ENCODE peak calls at places on chromosomes 2 and 18, in seven cellular contexts. M is H1, F is K562, S is GM12891, Q is GM12878, W is SK-N-SH, C is HepG2. G is an unnamed sample.

GRCh38 chr2:5123597-5124196 is 568.5 kb upstream of the SOX11 start:
- DNase-seq in Q (no peak), M (no peak), F (no peak), C (no peak), W (no peak), S (no peak), G (no peak)

GRCh38 chr2:187994464-187995331 is 297.0 kb upstream of the GULP1 start:
- DNase-seq in Q (no peak), M (no peak), C (no peak), F (no peak), W (peak), S (no peak), G (no peak)

GRCh38 chr18:6956999-6957398 is 160.6 kb downstream of the LAMA1 start:
- DNase-seq in Q (no peak), F (no peak), M (no peak), C (no peak), W (no peak), S (no peak), G (no peak)

GRCh38 chr2:24571828-24572442 is 80.9 kb downstream of the NCOA1 start:
- DNase-seq in M (no peak), F (peak), Q (no peak), W (no peak), S (no peak), C (no peak), G (no peak)

GRCh38 chr2:149037851-149038250 is 648 bp upstream of the LYPD6B start:
- DNase-seq in C (no peak), Q (no peak), F (peak), W (peak), M (no peak), S (no peak), G (no peak)

GRCh38 chr2:43135583-43135982 is 90.8 kb downstream of the ZFP36L2 start:
- DNase-seq in F (no peak), Q (no peak), W (peak), C (no peak), M (no peak), S (no peak), G (no peak)

GRCh38 chr2:69237070-69237670 is 149.9 kb downstream of the GFPT1 start:
- DNase-seq in F (no peak), M (no peak), S (no peak), W (no peak), Q (no peak), C (no peak), G (no peak)

GRCh38 chr2:80126596-80127189 is 177.9 kb downstream of the LRRTM1 start:
- DNase-seq in M (no peak), F (no peak), C (no peak), W (no peak), Q (no peak), S (no peak), G (no peak)

GRCh38 chr2:42978175-42978886 is 185.9 kb upstream of the HAAO start:
- DNase-seq in M (no peak), W (peak), Q (no peak), C (peak), F (no peak), S (no peak), G (no peak)

GRCh38 chr2:204131621-204132020 is 195.1 kb downstream of the ICOS start:
- DNase-seq in C (no peak), Q (no peak), W (no peak), S (no peak), M (no peak), F (no peak), G (no peak)

GRCh38 chr2:148416248-148416647 is 228.3 kb upstream of the EPC2 start:
- DNase-seq in M (no peak), S (no peak), F (no peak), W (no peak), C (no peak), Q (no peak), G (no peak)

GRCh38 chr18:76991021-76991688 is 141.4 kb downstream of the MBP start:
- DNase-seq in Q (no peak), F (no peak), C (no peak), W (peak), M (no peak), S (no peak), G (no peak)

GRCh38 chr18:75472391-75472790 is 44.9 kb upstream of the SMIM21 start:
- DNase-seq in S (no peak), W (no peak), Q (no peak), C (no peak), M (no peak), F (no peak), G (no peak)

GRCh38 chr2:11379558-11379957 is 35.1 kb upstream of the ROCK2 start:
- DNase-seq in M (no peak), F (no peak), C (no peak), Q (no peak), S (no peak), W (no peak), G (no peak)

GRCh38 chr2:219386532-219387280 is 1.0 kb downstream of the DNPEP start:
- DNase-seq in F (no peak), M (no peak), C (no peak), S (no peak), W (no peak), Q (no peak), G (no peak)

GRCh38 chr2:235521844-235522243 is 28.0 kb downstream of the AGAP1 start:
- DNase-seq in Q (no peak), C (no peak), W (no peak), F (no peak), S (no peak), M (no peak), G (no peak)

GRCh38 chr2:183024701-183025100 is 13.6 kb downstream of the NCKAP1 start:
- DNase-seq in F (no peak), M (no peak), W (no peak), Q (no peak), S (no peak), C (no peak), G (no peak)

DNA sequence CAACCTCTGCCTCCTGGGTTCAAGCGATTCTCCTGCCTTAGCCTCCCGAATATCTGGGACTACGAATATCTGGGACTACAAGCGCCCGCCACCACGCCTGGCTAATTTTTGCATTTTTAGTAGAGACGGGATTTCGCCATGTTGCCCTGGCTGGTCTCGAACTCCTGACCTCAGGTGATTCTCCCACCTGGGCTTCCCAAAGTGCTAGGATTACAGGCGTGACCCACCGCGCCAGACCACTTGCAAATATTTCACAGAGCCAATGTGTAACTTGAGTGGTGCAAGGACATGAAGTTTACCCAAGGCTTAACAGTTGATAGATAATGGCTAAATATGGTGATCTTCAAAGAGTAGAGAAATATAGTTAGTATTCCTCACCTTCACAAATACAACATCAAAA is 14.1 kb upstream of the MTIF2 start:
- DNase-seq in S (no peak), Q (no peak), M (no peak), W (no peak), F (peak), C (peak), G (no peak)
- TF ChIP-seq POLR2AphosphoS5 in S (no peak), Q (no peak), M (no peak), W (no peak), F (no peak), C (no peak), G (no peak)

GRCh38 chr2:236991874-236992273 is 93.8 kb upstream of the COPS8 start:
- DNase-seq in C (no peak), W (no peak), Q (no peak), S (no peak), M (no peak), F (no peak), G (no peak)

GRCh38 chr2:236988216-236988615 is 97.5 kb upstream of the COPS8 start:
- DNase-seq in W (no peak), C (no peak), F (no peak), M (no peak), S (no peak), Q (no peak), G (no peak)

GRCh38 chr2:236986524-236987330 is 99.0 kb upstream of the COPS8 start:
- DNase-seq in M (no peak), F (no peak), W (no peak), S (no peak), Q (no peak), C (no peak), G (no peak)

GRCh38 chr2:236985940-236986339 is 99.7 kb upstream of the COPS8 start:
- DNase-seq in F (no peak), W (no peak), Q (no peak), C (no peak), M (no peak), S (no peak), G (no peak)

GRCh38 chr2:236988690-236989639 is 96.7 kb upstream of the COPS8 start:
- DNase-seq in Q (no peak), S (no peak), F (no peak), M (no peak), C (peak), W (no peak), G (no peak)
- TF ChIP-seq TAF1 in Q (no peak), S (no peak), F (no peak), M (no peak), C (no peak), W (no peak), G (no peak)

GRCh38 chr2:128466377-128467175 is 147.9 kb upstream of the HS6ST1 start:
- DNase-seq in Q (no peak), C (no peak), S (no peak), M (no peak), W (no peak), F (no peak), G (no peak)
- TF ChIP-seq POLR2AphosphoS5 in Q (no peak), C (no peak), S (no peak), M (no peak), W (no peak), F (no peak), G (no peak)

DNA sequence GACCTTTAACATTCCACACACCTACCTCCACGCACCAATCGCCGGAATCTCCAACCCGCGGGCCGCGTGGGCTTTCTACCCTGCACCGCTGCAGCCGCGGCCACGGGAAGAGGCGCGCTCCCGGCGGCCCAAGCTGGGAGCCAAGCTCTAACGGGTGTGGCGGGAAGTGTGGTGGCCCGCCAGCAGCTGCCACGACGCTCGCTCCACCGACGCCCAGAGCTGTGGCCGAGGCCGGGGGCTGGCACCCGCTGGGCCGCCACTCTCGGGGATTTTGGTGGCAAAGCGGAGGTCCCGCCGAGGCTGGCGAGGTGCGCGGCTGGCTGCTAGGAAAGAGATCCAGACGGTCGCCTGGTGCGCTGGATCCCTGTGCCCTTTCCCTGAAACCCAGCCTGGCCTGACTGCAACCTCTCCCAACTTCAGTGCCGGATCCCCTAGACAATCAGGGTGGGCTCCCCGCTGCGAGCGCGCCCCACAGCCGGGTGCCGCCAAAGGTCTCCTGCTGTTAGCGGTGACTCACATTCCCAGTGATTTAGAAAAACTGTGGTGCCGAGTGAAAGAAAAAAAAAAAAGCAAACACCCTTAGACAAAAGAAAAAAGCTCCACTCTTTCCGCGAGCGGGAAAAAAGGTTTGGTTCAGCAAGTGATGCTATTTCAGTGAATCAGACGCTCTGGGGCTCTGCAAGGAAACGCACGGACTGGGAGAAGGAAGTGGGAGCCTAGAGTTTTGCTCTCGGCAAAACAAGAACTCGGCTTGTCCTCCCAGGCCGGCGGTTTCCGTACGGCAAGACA is 2.9 kb upstream of the BCL2L11 start:
- DNase-seq in S (no peak), Q (no peak), F (no peak), M (no peak), W (no peak), C (no peak), G (no peak)
- TF ChIP-seq TAF1 in S (no peak), Q (no peak), F (no peak), M (no peak), W (no peak), C (no peak), G (no peak)

GRCh38 chr2:64329848-64330247 is 124.1 kb upstream of the LGALSL start:
- DNase-seq in W (no peak), S (no peak), F (no peak), M (no peak), Q (no peak), C (no peak), G (no peak)
- TF ChIP-seq POLR2AphosphoS5 in W (no peak), S (no peak), F (no peak), M (no peak), Q (no peak), C (no peak), G (no peak)

G was measured in GM12892.